ENCODE peak calls at places on chromosome 2, in nine cellular contexts. W is stimulated activated effector memory CD8-positive, alpha-beta T cell treated with anti-CD3 and anti-CD28 coated beads, Interleukin-12 subunit alpha, Interleukin-12 subunit beta, amount 100 ng/mL, for 72 hours; P is mucosa of descending colon; Q is activated naive CD8-positive, alpha-beta T cell treated with anti-CD3 and anti-CD28 coated beads, Interleukin-2, amount 50 U/mL, for 24 hours; X is T-cell; U is K562; M is effector memory CD8-positive, alpha-beta T cell; B is GM12878; I is psoas muscle. Y is an unnamed sample.

GRCh38 chr2:108067820-108068405 is 81.6 kb downstream of the SLC5A7 start:
- ATAC-seq in W (no peak), P (no peak), Q (no peak), X (no peak), U (no peak), M (no peak), B (no peak), I (no peak), Y (no peak)

GRCh38 chr2:44104855-44105271 is 63.8 kb upstream of the PPM1B start:
- ATAC-seq in W (no peak), P (peak), Q (no peak), X (no peak), U (no peak), M (no peak), B (peak), I (no peak), Y (no peak)

GRCh38 chr2:139759000-139759505 is 978.9 kb upstream of the NXPH2 start:
- ATAC-seq in W (no peak), P (no peak), Q (no peak), X (no peak), U (no peak), M (no peak), B (no peak), I (no peak), Y (no peak)

GRCh38 chr2:112917856-112918255 is 6.9 kb downstream of the IL37 start:
- ATAC-seq in W (no peak), P (no peak), Q (no peak), X (no peak), U (no peak), M (no peak), B (no peak), I (no peak), Y (no peak)

GRCh38 chr2:97360202-97360601 is 229.5 kb downstream of the ANKRD36B start:
- ATAC-seq in W (no peak), P (no peak), Q (no peak), X (no peak), U (no peak), M (no peak), B (no peak), I (no peak), Y (no peak)

GRCh38 chr2:233639860-233640259 is 3.6 kb downstream of the UGT1A10 start:
- ATAC-seq in W (no peak), P (no peak), Q (no peak), X (peak), U (no peak), M (no peak), B (no peak), I (no peak), Y (no peak)

GRCh38 chr2:64910972-64911433 is 78.2 kb upstream of the SLC1A4 start:
- ATAC-seq in W (peak), P (no peak), Q (peak), X (no peak), U (peak), M (no peak), B (no peak), I (peak), Y (peak)

GRCh38 chr2:60446413-60447358 is 106.8 kb downstream of the BCL11A start:
- ATAC-seq in W (no peak), P (peak), Q (peak), X (no peak), U (no peak), M (peak), B (peak), I (no peak), Y (peak)

GRCh38 chr2:152696476-152696875 is 20.8 kb downstream of the PRPF40A start:
- ATAC-seq in W (no peak), P (no peak), Q (no peak), X (no peak), U (no peak), M (no peak), B (no peak), I (no peak), Y (no peak)

GRCh38 chr2:201795608-201796477 is 10.5 kb upstream of the CDK15 start:
- ATAC-seq in W (no peak), P (peak), Q (no peak), X (no peak), U (peak), M (no peak), B (peak), I (peak), Y (no peak)

Y was measured in activated T-helper 17 cell treated with anti-CD3 and anti-CD28 coated beads, Interleukin-2, amount 50 U/mL, for 72 hours.